ENCODE peak calls at places on chromosomes 11 and 22, in seven cellular contexts. P is K562, Y is HCT116, G is SK-N-SH, I is HepG2, R is H1, B is GM12878. D is an unnamed sample.

GRCh38 chr11:12233602-12233925 is 123.2 kb downstream of the MICAL2 start:
- DNase-seq in P (no peak), Y (no peak), G (no peak), I (no peak), R (no peak), B (no peak), D (no peak)

GRCh38 chr11:33946930-33947329 is 55.1 kb upstream of the LMO2 start:
- DNase-seq in P (no peak), Y (no peak), G (no peak), I (no peak), R (no peak), B (no peak), D (no peak)

GRCh38 chr22:28670153-28670552 is 9.5 kb downstream of the TTC28 start:
- DNase-seq in P (no peak), Y (no peak), G (no peak), I (no peak), R (no peak), B (no peak), D (no peak)

GRCh38 chr11:28713850-28714249 is 605.7 kb downstream of the METTL15 start:
- DNase-seq in P (no peak), Y (no peak), G (no peak), I (no peak), R (no peak), B (no peak), D (no peak)

GRCh38 chr22:28942801-28943500 is 59.6 kb downstream of the ZNRF3 start:
- DNase-seq in P (no peak), Y (no peak), G (no peak), I (no peak), R (no peak), B (no peak), D (no peak)

GRCh38 chr11:134819026-134819425 is 407.0 kb upstream of the B3GAT1 start:
- DNase-seq in P (peak; percentile 14), Y (no peak), G (no peak), I (no peak), R (no peak), B (no peak), D (peak; percentile 72)

GRCh38 chr11:13993096-13993760 is 30.7 kb downstream of the SPON1 start:
- DNase-seq in P (peak; percentile 3), Y (no peak), G (no peak), I (no peak), R (no peak), B (no peak), D (no peak)

GRCh38 chr22:28103596-28103995 is 184.5 kb upstream of the PITPNB start:
- DNase-seq in P (no peak), Y (no peak), G (no peak), I (no peak), R (no peak), B (no peak), D (no peak)

GRCh38 chr11:3021125-3021524 is 29.0 kb upstream of the NAP1L4 start:
- DNase-seq in P (peak; percentile 45), Y (peak; percentile 31), G (peak; percentile 76), I (peak; percentile 88), R (no peak), B (no peak), D (peak; percentile 64)

GRCh38 chr11:58509730-58510129 is 1.8 kb upstream of the OR5B21 start:
- DNase-seq in P (no peak), Y (no peak), G (no peak), I (no peak), R (no peak), B (no peak), D (no peak)

GRCh38 chr11:2708151-2708581 is 8.4 kb upstream of the KCNQ1OT1 start:
- DNase-seq in P (no peak), Y (no peak), G (no peak), I (no peak), R (no peak), B (no peak), D (no peak)

GRCh38 chr11:106390078-106390477 is 312.6 kb downstream of the AASDHPPT start:
- DNase-seq in P (no peak), Y (no peak), G (no peak), I (no peak), R (no peak), B (no peak), D (no peak)

GRCh38 chr11:91085985-91086384 is 863.1 kb upstream of the CHORDC1 start:
- DNase-seq in P (no peak), Y (no peak), G (no peak), I (no peak), R (no peak), B (no peak), D (no peak)

GRCh38 chr22:46084943-46085830 is 65.1 kb upstream of the PPARA start:
- DNase-seq in P (peak; percentile 71), Y (no peak), G (peak; percentile 74), I (no peak), R (no peak), B (no peak), D (no peak)

GRCh38 chr22:46086577-46087335 is 63.6 kb upstream of the PPARA start:
- DNase-seq in P (peak; percentile 22), Y (no peak), G (peak; percentile 70), I (no peak), R (no peak), B (no peak), D (no peak)

GRCh38 chr22:24894220-24894975 is 52.1 kb downstream of the LHFPL7 start:
- DNase-seq in P (peak; percentile 22), Y (peak; percentile 89), G (peak; percentile 81), I (peak; percentile 96), R (no peak), B (no peak), D (peak; percentile 56)

GRCh38 chr11:92893276-92893675 is 76.2 kb upstream of the MTNR1B start:
- DNase-seq in P (no peak), Y (no peak), G (no peak), I (no peak), R (no peak), B (no peak), D (no peak)

DNA sequence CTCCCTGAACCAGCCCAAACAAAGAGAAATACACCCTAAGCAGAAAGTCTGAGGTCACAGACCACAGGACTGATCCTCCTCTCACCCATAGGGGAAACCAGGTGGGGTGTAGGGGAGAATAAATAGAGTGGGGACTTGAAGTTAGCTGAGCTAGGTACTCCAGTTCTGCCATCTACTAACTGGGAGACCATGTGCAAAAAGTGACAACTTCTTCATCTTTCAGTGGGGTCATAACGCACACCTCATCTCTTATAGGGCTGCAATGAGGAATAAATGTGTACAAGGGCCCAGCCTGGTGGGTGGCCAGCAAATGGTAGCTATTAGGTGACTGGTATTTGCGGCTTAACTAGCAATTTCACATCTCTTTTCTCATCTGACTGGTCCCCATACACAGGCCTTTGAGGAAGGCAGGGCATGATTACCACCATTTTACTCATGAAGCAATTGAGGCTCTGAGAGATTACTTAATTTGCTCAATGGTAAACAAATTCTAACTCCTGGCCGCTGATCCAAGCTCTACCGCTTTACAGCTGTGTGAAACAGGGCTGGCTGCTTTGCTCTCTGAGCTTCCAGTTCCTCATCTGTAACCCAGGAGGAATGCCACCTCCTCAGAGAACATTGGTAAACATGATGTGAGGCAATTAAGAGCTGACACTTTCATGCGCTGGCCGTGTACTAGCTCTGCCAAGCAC is 16.6 kb downstream of the TBC1D10A start:
- DNase-seq in P (no peak), Y (no peak), G (no peak), I (no peak), R (no peak), B (peak; percentile 58), D (peak; percentile 71)
- TF ChIP-seq JUND in P (no peak), Y (no peak), G (no peak), I (no peak), R (no peak), B (no peak), D (no peak)

GRCh38 chr11:71342951-71343827 is 90.8 kb upstream of the SHANK2 start:
- DNase-seq in P (peak; percentile 63), Y (peak; percentile 40), G (peak; percentile 74), I (peak; percentile 77), R (peak; percentile 50), B (no peak), D (peak; percentile 87)
- TF ChIP-seq JUND in P (no peak), Y (no peak), G (no peak), I (no peak), R (no peak), B (no peak), D (no peak)

GRCh38 chr22:42381152-42381551 is 51.1 kb downstream of the NFAM1 start:
- DNase-seq in P (no peak), Y (no peak), G (no peak), I (no peak), R (no peak), B (no peak), D (no peak)

GRCh38 chr22:42375982-42376381 is 56.2 kb downstream of the NFAM1 start:
- DNase-seq in P (no peak), Y (no peak), G (no peak), I (no peak), R (no peak), B (no peak), D (no peak)

GRCh38 chr22:42371112-42371900 is 60.9 kb downstream of the NFAM1 start:
- DNase-seq in P (no peak), Y (no peak), G (no peak), I (no peak), R (no peak), B (no peak), D (no peak)

GRCh38 chr22:42379961-42380537 is 52.2 kb downstream of the NFAM1 start:
- DNase-seq in P (no peak), Y (no peak), G (no peak), I (no peak), R (no peak), B (no peak), D (no peak)

DNA sequence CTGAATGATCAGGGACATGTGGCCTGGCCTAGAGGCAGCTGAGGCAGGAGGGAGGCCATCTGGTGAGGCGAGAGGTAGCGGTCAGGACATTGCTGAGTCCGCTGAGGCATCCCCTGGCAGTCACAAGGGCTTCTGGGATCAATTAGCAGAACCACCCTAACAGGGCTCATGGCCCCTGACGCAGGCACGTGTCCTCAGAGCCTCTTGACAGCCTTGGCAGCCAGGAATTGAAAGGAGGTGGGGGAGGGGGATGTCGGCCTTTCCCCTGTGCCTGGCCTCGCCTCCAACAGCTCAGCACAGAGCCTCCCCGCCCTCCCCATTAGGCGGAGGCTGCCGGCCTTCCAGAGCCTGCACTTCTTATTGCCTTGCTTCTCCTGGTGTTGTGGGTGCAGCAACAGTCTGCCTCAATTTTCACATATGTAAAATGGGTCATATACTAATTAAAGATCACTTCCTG is 55.5 kb downstream of the NFAM1 start:
- DNase-seq in P (peak; percentile 50), Y (no peak), G (peak; percentile 81), I (no peak), R (no peak), B (no peak), D (no peak)
- TF ChIP-seq JUND in P (no peak), Y (no peak), G (no peak), I (no peak), R (no peak), B (no peak), D (no peak)

DNA sequence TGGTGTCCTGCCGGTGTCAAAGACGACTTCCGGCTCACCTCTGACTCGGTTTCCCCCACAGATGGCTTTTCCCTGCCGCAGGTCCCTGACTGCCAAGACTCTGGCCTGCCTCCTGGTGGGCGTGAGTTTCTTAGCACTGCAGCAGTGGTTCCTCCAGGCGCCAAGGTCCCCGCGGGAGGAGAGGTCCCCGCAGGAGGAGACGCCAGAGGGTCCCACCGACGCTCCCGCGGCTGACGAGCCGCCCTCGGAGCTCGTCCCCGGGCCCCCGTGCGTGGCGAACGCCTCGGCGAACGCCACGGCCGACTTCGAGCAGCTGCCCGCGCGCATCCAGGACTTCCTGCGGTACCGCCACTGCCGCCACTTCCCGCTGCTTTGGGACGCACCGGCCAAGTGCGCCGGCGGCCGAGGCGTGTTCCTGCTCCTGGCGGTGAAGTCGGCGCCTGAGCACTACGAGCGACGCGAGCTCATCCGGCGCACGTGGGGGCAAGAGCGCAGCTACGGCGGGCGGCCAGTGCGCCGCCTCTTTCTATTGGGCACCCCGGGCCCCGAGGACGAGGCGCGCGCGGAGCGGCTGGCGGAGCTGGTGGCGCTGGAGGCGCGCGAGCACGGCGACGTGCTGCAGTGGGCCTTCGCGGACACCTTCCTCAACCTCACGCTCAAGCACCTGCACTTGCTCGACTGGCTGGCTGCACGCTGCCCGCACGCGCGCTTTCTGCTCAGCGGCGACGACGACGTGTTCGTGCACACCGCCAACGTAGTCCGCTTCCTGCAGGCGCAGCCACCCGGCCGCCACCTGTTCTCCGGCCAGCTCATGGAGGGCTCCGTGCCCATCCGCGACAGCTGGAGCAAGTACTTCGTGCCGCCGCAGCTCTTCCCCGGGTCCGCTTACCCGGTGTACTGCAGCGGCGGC is 5.5 kb downstream of the B3GNT6 start:
- DNase-seq in P (no peak), Y (no peak), G (peak; percentile 81), I (no peak), R (no peak), B (no peak), D (peak; percentile 38)
- TF ChIP-seq JUND in P (no peak), Y (no peak), G (no peak), I (no peak), R (no peak), B (no peak), D (no peak)